ENCODE peak calls at places on chromosome 4, in six cellular contexts. J is IMR-90, E is H1, C is GM12878, R is K562, X is HepG2. P is an unnamed sample.
A peak's percentile ranks its signal among the peaks of the same experiment; 100 is the strongest.

GRCh38 chr4:138851626-138852443 is 163.7 kb upstream of the NOCT start:
- DNase-seq in E (no peak), C (no peak), J (peak; percentile 8), X (no peak), R (no peak), P (no peak)

GRCh38 chr4:139484861-139485311 is 31.0 kb downstream of the RAB33B start:
- DNase-seq in X (no peak), E (no peak), C (no peak), R (no peak), J (no peak), P (no peak)

GRCh38 chr4:145107126-145107525 is 9.0 kb downstream of the ABCE1 start:
- DNase-seq in R (no peak), C (no peak), J (no peak), X (no peak), E (no peak), P (no peak)

GRCh38 chr4:91448668-91449330 is 855.0 kb upstream of the GRID2 start:
- DNase-seq in J (no peak), R (no peak), E (no peak), X (no peak), C (no peak), P (no peak)

GRCh38 chr4:89171176-89171575 is 59.8 kb downstream of the TIGD2 start:
- DNase-seq in X (no peak), E (no peak), C (no peak), R (no peak), J (no peak), P (no peak)

GRCh38 chr4:127482049-127482448 is 150.7 kb upstream of the INTU start:
- DNase-seq in E (no peak), J (no peak), C (no peak), X (no peak), R (no peak), P (no peak)

GRCh38 chr4:122583906-122584305 is 37.0 kb downstream of the IL21 start:
- DNase-seq in J (peak; percentile 21), C (no peak), R (no peak), E (no peak), X (no peak), P (no peak)

GRCh38 chr4:173919861-173920260 is 363.6 kb downstream of the FBXO8 start:
- DNase-seq in E (no peak), C (no peak), J (no peak), X (no peak), R (no peak), P (no peak)

GRCh38 chr4:183903021-183903760 is 1.9 kb upstream of the STOX2 start:
- DNase-seq in X (no peak), R (no peak), J (no peak), C (no peak), E (no peak), P (no peak)

GRCh38 chr4:112520598-112521122 is 4.7 kb upstream of the NEUROG2 start:
- DNase-seq in E (no peak), C (no peak), R (no peak), X (no peak), J (no peak), P (no peak)

GRCh38 chr4:19575959-19576358 is 675.7 kb upstream of the SLIT2 start:
- DNase-seq in J (no peak), E (no peak), X (no peak), R (no peak), C (no peak), P (no peak)

GRCh38 chr4:187209921-187210613 is 486.4 kb upstream of the FAT1 start:
- DNase-seq in E (no peak), R (no peak), C (no peak), X (no peak), J (peak; percentile 88), P (no peak)

GRCh38 chr4:155468282-155468681 is 91.5 kb upstream of the MAP9 start:
- DNase-seq in X (no peak), E (no peak), J (no peak), C (no peak), R (no peak), P (no peak)

GRCh38 chr4:169117591-169118081 is 107.6 kb upstream of the CBR4 start:
- DNase-seq in E (no peak), J (peak; percentile 95), X (no peak), R (no peak), C (no peak), P (no peak)

GRCh38 chr4:77958897-77959296 is 96.3 kb downstream of the MRPL1 start:
- DNase-seq in J (no peak), E (no peak), R (no peak), C (no peak), X (no peak), P (no peak)

GRCh38 chr4:14184265-14184664 is 556.7 kb upstream of the BOD1L1 start:
- DNase-seq in C (no peak), E (no peak), X (no peak), J (peak; percentile 16), R (no peak), P (no peak)

GRCh38 chr4:112516401-112517066 is 554 bp upstream of the NEUROG2 start:
- DNase-seq in C (no peak), R (peak; percentile 20), E (no peak), X (no peak), J (no peak), P (no peak)

GRCh38 chr4:42488554-42488953 is 91.3 kb downstream of the SHISA3 start:
- DNase-seq in E (no peak), J (no peak), X (no peak), R (no peak), C (no peak), P (no peak)

GRCh38 chr4:46992338-46992737 is 1.0 kb downstream of the GABRA4 start:
- DNase-seq in E (no peak), C (no peak), R (no peak), J (no peak), X (no peak), P (no peak)

DNA sequence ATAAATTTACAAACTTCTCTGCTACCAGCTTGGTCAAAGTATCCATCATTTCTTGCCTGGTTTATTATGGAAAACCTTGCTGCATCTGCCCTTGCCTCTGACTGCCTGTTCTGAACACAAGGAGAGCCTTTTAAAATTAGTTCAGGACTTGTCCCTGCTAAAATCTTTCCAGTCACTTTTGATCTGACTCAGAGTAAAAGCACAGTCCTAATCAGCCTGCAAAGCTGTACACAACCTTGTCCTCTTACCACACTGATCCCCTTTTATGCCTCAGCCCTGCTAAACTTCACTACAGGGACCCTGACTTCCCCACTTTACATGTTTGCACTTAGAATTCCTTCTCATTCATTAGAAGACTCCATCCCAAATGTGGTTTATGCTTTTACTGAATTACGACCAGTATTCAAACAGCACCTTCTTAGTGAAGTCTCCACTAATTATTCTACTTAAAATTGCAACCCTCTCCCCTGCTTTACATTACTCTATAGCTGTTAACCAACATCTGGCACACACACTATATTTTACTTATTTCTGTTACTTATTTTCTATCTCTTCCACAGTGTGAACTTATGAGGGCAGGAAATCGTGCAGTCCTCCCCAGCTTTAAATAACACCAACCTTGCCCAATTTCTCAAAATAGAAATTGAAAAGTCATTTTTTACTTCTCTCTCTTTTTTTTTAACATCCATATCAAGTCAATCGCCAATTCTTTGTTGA is 6.3 kb downstream of the GABRA4 start:
- DNase-seq in C (no peak), E (no peak), R (no peak), J (no peak), X (no peak), P (no peak)
- TF ChIP-seq USF2 in C (no peak), E (no peak), R (no peak), J (no peak), X (no peak), P (no peak)

GRCh38 chr4:57103051-57103450 is 7.1 kb downstream of the IGFBP7 start:
- DNase-seq in R (no peak), J (peak; percentile 35), C (no peak), X (no peak), E (no peak), P (no peak)
- TF ChIP-seq POLR2A in R (no peak), J (no peak), C (no peak), X (no peak), E (no peak), P (no peak)

GRCh38 chr4:72295966-72296557 is 264.3 kb downstream of the NPFFR2 start:
- DNase-seq in E (no peak), J (peak; percentile 57), X (peak; percentile 20), R (peak; percentile 37), C (no peak), P (peak; percentile 1)
- TF ChIP-seq USF2 in E (no peak), J (no peak), X (no peak), R (no peak), C (no peak), P (no peak)

GRCh38 chr4:96342790-96343455 is 503.0 kb downstream of the PDHA2 start:
- DNase-seq in E (no peak), C (no peak), J (no peak), X (no peak), R (no peak), P (no peak)

GRCh38 chr4:96343836-96344235 is 503.9 kb downstream of the PDHA2 start:
- DNase-seq in E (no peak), C (no peak), X (no peak), R (no peak), J (no peak), P (no peak)

GRCh38 chr4:96352051-96352517 is 512.2 kb downstream of the PDHA2 start:
- DNase-seq in R (no peak), C (no peak), J (no peak), E (no peak), X (peak; percentile 0), P (no peak)

GRCh38 chr4:96347582-96347981 is 507.7 kb downstream of the PDHA2 start:
- DNase-seq in E (no peak), C (no peak), J (no peak), R (no peak), X (no peak), P (no peak)
- TF ChIP-seq POLR2A in E (no peak), C (no peak), J (no peak), R (no peak), X (no peak), P (no peak)